ENCODE peak calls at places on chromosome 18, in ten cellular contexts. B is GM13977, K is foreskin fibroblast, Q is HCT116, R is heart left ventricle, P is fibroblast of mammary gland, L is GM10248, G is nephron progenitor cell, A is stomach, S is hepatocyte. U is an unnamed sample.

GRCh38 chr18:61765097-61765496 is 127.7 kb downstream of the RNF152 start:
- DNase-seq in B (no peak), K (peak; percentile 61), Q (no peak), R (no peak), P (peak; percentile 47), L (no peak), G (peak; percentile 14), A (no peak), S (no peak), U (no peak)

GRCh38 chr18:48546411-48546810 is 7.6 kb downstream of the CTIF start:
- DNase-seq in B (no peak), K (no peak), Q (no peak), R (no peak), P (no peak), L (no peak), G (no peak), A (no peak), S (peak; percentile 58), U (no peak)

GRCh38 chr18:52326001-52326400 is 14.0 kb upstream of the DCC start:
- DNase-seq in B (no peak), K (peak; percentile 79), Q (no peak), R (no peak), P (peak; percentile 56), L (no peak), G (no peak), A (no peak), S (no peak), U (no peak)

GRCh38 chr18:48391863-48392262 is 17.3 kb downstream of the ZBTB7C start:
- DNase-seq in B (no peak), K (no peak), Q (no peak), R (peak; percentile 34), P (no peak), L (no peak), G (no peak), A (peak; percentile 43), S (no peak), U (no peak)

GRCh38 chr18:11089931-11090715 is 59.2 kb downstream of the PIEZO2 start:
- DNase-seq in B (no peak), K (no peak), Q (no peak), R (no peak), P (no peak), L (no peak), G (no peak), A (no peak), S (no peak), U (no peak)

GRCh38 chr18:24632158-24632988 is 171.9 kb downstream of the HRH4 start:
- DNase-seq in B (no peak), K (no peak), Q (no peak), R (no peak), P (no peak), L (no peak), G (no peak), A (no peak), S (no peak), U (no peak)

GRCh38 chr18:40366521-40366920 is 1588.5 kb upstream of the PIK3C3 start:
- DNase-seq in B (no peak), K (no peak), Q (no peak), R (no peak), P (no peak), L (no peak), G (no peak), A (no peak), S (no peak), U (no peak)

GRCh38 chr18:45254683-45255082 is 360.6 kb upstream of the SLC14A2 start:
- DNase-seq in B (no peak), K (peak; percentile 67), Q (no peak), R (peak; percentile 55), P (peak; percentile 54), L (no peak), G (no peak), A (no peak), S (no peak), U (peak; percentile 42)

GRCh38 chr18:7901657-7902056 is 334.5 kb downstream of the PTPRM start:
- DNase-seq in B (no peak), K (no peak), Q (no peak), R (no peak), P (no peak), L (no peak), G (no peak), A (no peak), S (no peak), U (no peak)

GRCh38 chr18:23837591-23837990 is 148.3 kb downstream of the LAMA3 start:
- DNase-seq in B (no peak), K (peak; percentile 77), Q (no peak), R (no peak), P (peak; percentile 82), L (no peak), G (no peak), A (no peak), S (no peak), U (no peak)

GRCh38 chr18:9421096-9421495 is 54.2 kb upstream of the RALBP1 start:
- DNase-seq in B (no peak), K (no peak), Q (no peak), R (no peak), P (no peak), L (no peak), G (no peak), A (no peak), S (no peak), U (no peak)

GRCh38 chr18:9417081-9417841 is 58.1 kb upstream of the RALBP1 start:
- DNase-seq in B (no peak), K (peak; percentile 51), Q (no peak), R (peak; percentile 36), P (peak; percentile 31), L (no peak), G (no peak), A (peak; percentile 53), S (peak; percentile 21), U (peak; percentile 60)

GRCh38 chr18:9421788-9422329 is 53.5 kb upstream of the RALBP1 start:
- DNase-seq in B (no peak), K (no peak), Q (no peak), R (no peak), P (no peak), L (no peak), G (no peak), A (no peak), S (no peak), U (no peak)

GRCh38 chr18:9419956-9420631 is 55.2 kb upstream of the RALBP1 start:
- DNase-seq in B (no peak), K (peak; percentile 43), Q (no peak), R (no peak), P (peak; percentile 14), L (no peak), G (no peak), A (no peak), S (no peak), U (no peak)

GRCh38 chr18:9418047-9418690 is 57.1 kb upstream of the RALBP1 start:
- DNase-seq in B (no peak), K (no peak), Q (no peak), R (no peak), P (no peak), L (no peak), G (no peak), A (no peak), S (no peak), U (no peak)
- TF ChIP-seq CTCF in B (no peak), K (no peak), Q (no peak), R (no peak), P (no peak), L (no peak), G (no peak), A (no peak), S (no peak), U (no peak)

DNA sequence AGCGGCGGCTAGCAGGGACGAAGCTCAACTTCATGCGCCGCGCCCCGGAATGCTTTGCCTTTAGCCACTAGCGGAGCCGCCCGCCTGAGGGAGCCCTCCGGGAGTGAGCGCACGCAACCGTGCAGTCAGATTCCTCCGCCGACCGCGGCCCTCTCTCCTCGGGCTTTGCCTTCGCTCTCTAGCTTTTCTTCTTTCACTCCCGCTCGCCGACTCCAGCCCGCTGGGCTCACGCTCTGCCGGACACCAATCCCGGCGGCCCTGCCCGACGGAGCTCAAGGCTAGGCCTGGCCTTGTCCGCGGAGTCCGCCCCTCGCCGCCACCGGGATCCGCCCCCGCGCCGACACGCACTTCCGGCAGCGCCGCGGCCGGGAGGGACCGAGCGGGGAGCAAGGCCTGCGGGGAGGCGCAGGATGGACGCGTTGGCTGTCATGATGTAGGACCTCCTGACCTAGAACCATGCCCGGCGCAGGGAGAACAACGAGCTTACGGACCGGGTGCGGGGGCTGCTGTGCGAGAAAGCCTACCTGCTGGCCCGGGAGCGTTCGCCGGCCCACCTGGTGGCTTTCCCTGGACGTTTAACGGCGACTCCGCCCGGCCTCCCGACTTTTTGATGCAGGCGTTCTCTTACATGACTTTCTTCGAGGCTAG is 40.8 kb upstream of the AKAIN1 start:
- DNase-seq in B (peak; percentile 85), K (peak; percentile 89), Q (no peak), R (peak; percentile 91), P (peak; percentile 85), L (peak; percentile 88), G (peak; percentile 89), A (peak; percentile 87), S (peak; percentile 93), U (peak; percentile 92)
- TF ChIP-seq CTCF in B (no peak), K (no peak), Q (no peak), R (no peak), P (no peak), L (no peak), G (no peak), A (no peak), S (peak; percentile 3), U (peak; percentile 47)

GRCh38 chr18:58496231-58496630 is 132.7 kb downstream of the ALPK2 start:
- DNase-seq in B (no peak), K (no peak), Q (no peak), R (no peak), P (peak; percentile 90), L (no peak), G (no peak), A (no peak), S (no peak), U (no peak)

GRCh38 chr18:58496937-58497336 is 132.0 kb downstream of the ALPK2 start:
- DNase-seq in B (no peak), K (no peak), Q (peak; percentile 10), R (no peak), P (peak; percentile 16), L (no peak), G (no peak), A (no peak), S (no peak), U (no peak)

GRCh38 chr18:58495202-58495601 is 133.7 kb downstream of the ALPK2 start:
- DNase-seq in B (no peak), K (no peak), Q (no peak), R (no peak), P (peak; percentile 66), L (no peak), G (no peak), A (no peak), S (no peak), U (no peak)

GRCh38 chr18:58493516-58494253 is 135.2 kb downstream of the ALPK2 start:
- DNase-seq in B (peak; percentile 81), K (peak; percentile 75), Q (peak; percentile 56), R (peak; percentile 73), P (peak; percentile 86), L (peak; percentile 85), G (peak; percentile 77), A (peak; percentile 80), S (peak; percentile 91), U (peak; percentile 60)

GRCh38 chr18:58495634-58496033 is 133.3 kb downstream of the ALPK2 start:
- DNase-seq in B (peak; percentile 40), K (no peak), Q (no peak), R (no peak), P (peak; percentile 10), L (peak; percentile 70), G (no peak), A (no peak), S (no peak), U (no peak)
- TF ChIP-seq CTCF in B (no peak), K (no peak), Q (no peak), R (no peak), P (no peak), L (no peak), G (no peak), A (no peak), S (no peak), U (no peak)

GRCh38 chr18:9683418-9684396 is 24.4 kb upstream of the RAB31 start:
- DNase-seq in B (no peak), K (peak; percentile 73), Q (peak; percentile 50), R (no peak), P (peak; percentile 85), L (no peak), G (no peak), A (peak; percentile 49), S (no peak), U (no peak)
- TF ChIP-seq CTCF in B (peak; percentile 40), K (peak; percentile 63), Q (peak; percentile 61), R (peak; percentile 24), P (peak; percentile 73), L (peak; percentile 44), G (no peak), A (peak; percentile 11), S (peak; percentile 42), U (peak; percentile 36)